ENCODE peak calls at places on chromosome 17, in ten cellular contexts. H, L, O, V, R, D, K, C, U and X are unnamed samples.

GRCh38 chr17:66387391-66387981 is 85.1 kb downstream of the PRKCA start:
- DNase-seq in H (no peak), L (peak; percentile 61), O (no peak), V (no peak), R (no peak), D (no peak), K (no peak), C (no peak), U (no peak), X (no peak)

GRCh38 chr17:16915752-16916556 is 56.0 kb downstream of the TNFRSF13B start:
- DNase-seq in H (peak; percentile 86), L (peak; percentile 70), O (peak; percentile 68), V (peak; percentile 29), R (peak; percentile 79), D (no peak), K (no peak), C (peak; percentile 80), U (peak; percentile 32), X (no peak)

GRCh38 chr17:63911657-63912100 is 621 bp upstream of the CSHL1 start:
- DNase-seq in H (peak; percentile 89), L (peak; percentile 59), O (peak; percentile 41), V (peak; percentile 5), R (peak; percentile 52), D (no peak), K (no peak), C (peak; percentile 41), U (peak; percentile 24), X (no peak)

GRCh38 chr17:76353004-76353598 is 615 bp downstream of the PRPSAP1 start:
- DNase-seq in H (peak; percentile 93), L (peak; percentile 63), O (peak; percentile 33), V (no peak), R (peak; percentile 61), D (no peak), K (no peak), C (peak; percentile 11), U (no peak), X (no peak)

GRCh38 chr17:1462164-1463112 is 6.4 kb upstream of the CRK start:
- DNase-seq in H (no peak), L (no peak), O (no peak), V (peak; percentile 60), R (no peak), D (no peak), K (no peak), C (no peak), U (no peak), X (no peak)

GRCh38 chr17:56870163-56870651 is 36.3 kb downstream of the DGKE start:
- DNase-seq in H (no peak), L (no peak), O (no peak), V (no peak), R (no peak), D (no peak), K (no peak), C (no peak), U (no peak), X (no peak)

GRCh38 chr17:74045608-74046007 is 157.9 kb upstream of the RPL38 start:
- DNase-seq in H (no peak), L (peak; percentile 16), O (no peak), V (no peak), R (no peak), D (no peak), K (no peak), C (peak; percentile 77), U (no peak), X (no peak)

GRCh38 chr17:68701046-68701445 is 99.9 kb upstream of the FAM20A start:
- DNase-seq in H (no peak), L (no peak), O (no peak), V (peak; percentile 61), R (peak; percentile 32), D (no peak), K (no peak), C (peak; percentile 97), U (no peak), X (no peak)

GRCh38 chr17:80264048-80264792 is 3.6 kb downstream of the RNF213 start:
- DNase-seq in H (peak; percentile 36), L (no peak), O (no peak), V (no peak), R (no peak), D (no peak), K (no peak), C (no peak), U (no peak), X (no peak)

GRCh38 chr17:80263253-80264047 is 2.8 kb downstream of the RNF213 start:
- DNase-seq in H (peak; percentile 70), L (no peak), O (peak; percentile 95), V (no peak), R (peak; percentile 96), D (peak; percentile 72), K (peak; percentile 82), C (peak; percentile 51), U (peak; percentile 91), X (peak; percentile 42)

GRCh38 chr17:80262775-80263244 is 2.2 kb downstream of the RNF213 start:
- DNase-seq in H (peak; percentile 40), L (no peak), O (no peak), V (no peak), R (peak; percentile 12), D (no peak), K (no peak), C (no peak), U (no peak), X (no peak)

GRCh38 chr17:80265205-80266068 is 4.8 kb downstream of the RNF213 start:
- DNase-seq in H (no peak), L (no peak), O (no peak), V (peak; percentile 50), R (no peak), D (no peak), K (no peak), C (no peak), U (no peak), X (no peak)

DNA sequence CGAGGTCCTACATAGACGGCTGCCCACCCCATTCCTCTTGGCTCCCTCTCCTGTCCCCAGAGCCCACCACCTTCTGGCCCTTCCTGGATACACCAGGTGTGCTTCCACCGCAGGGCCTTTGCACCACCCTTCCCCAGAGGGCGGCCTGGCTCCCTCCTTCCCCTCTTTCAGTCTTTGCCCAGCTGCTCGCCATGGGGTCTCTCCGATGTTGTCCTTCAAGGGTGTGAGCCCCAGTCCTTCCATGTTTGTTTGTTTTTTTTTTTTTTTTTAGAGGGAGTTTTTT is 4.1 kb downstream of the RNF213 start:
- DNase-seq in H (no peak), L (no peak), O (no peak), V (no peak), R (no peak), D (no peak), K (no peak), C (no peak), U (no peak), X (no peak)
- H3K4me3 ChIP-seq in H (no peak overlapping the region), L (no peak overlapping the region), O (peak overlapping the region; percentile 48), V (no peak overlapping the region), R (no peak overlapping the region), D (no peak overlapping the region), K (no peak overlapping the region), C (no peak overlapping the region), U (no peak overlapping the region), X (no peak overlapping the region)

GRCh38 chr17:40309938-40310510 is 1.0 kb downstream of the RARA start:
- DNase-seq in H (peak; percentile 45), L (no peak), O (peak; percentile 53), V (no peak), R (no peak), D (no peak), K (no peak), C (no peak), U (no peak), X (no peak)

GRCh38 chr17:40312893-40313659 is 4.1 kb downstream of the RARA start:
- DNase-seq in H (peak; percentile 28), L (no peak), O (no peak), V (no peak), R (no peak), D (no peak), K (no peak), C (no peak), U (no peak), X (no peak)

GRCh38 chr17:40312131-40312731 is 3.3 kb downstream of the RARA start:
- DNase-seq in H (peak; percentile 44), L (no peak), O (no peak), V (no peak), R (no peak), D (no peak), K (no peak), C (no peak), U (no peak), X (no peak)

GRCh38 chr17:40310882-40311391 is 2.0 kb downstream of the RARA start:
- DNase-seq in H (peak; percentile 26), L (peak; percentile 62), O (no peak), V (no peak), R (no peak), D (no peak), K (no peak), C (no peak), U (no peak), X (no peak)

DNA sequence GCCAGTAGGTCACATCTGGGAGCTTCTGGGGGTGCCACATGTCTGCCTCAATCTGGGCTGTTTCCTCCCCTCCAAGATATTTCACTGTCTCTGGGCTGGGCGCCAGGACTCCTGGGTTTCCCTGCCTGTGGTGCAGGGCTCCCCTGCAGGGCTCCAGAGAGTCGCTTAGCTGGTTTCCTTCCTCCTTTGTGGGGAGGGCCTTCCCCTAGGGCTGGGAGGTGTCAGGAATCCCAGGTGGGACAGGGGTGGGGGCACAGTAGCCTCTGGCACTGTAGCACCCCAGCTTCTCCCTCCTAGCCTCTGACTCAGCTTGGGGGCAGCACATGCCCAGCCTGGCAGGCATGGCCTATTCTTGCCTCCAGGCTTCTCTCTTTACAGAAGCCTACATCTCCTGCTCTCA is 2.6 kb downstream of the RARA start:
- DNase-seq in H (no peak), L (no peak), O (peak; percentile 65), V (no peak), R (peak; percentile 70), D (no peak), K (no peak), C (no peak), U (no peak), X (no peak)
- H3K4me3 ChIP-seq in H (no peak overlapping the region), L (no peak overlapping the region), O (no peak overlapping the region), V (no peak overlapping the region), R (no peak overlapping the region), D (no peak overlapping the region), K (no peak overlapping the region), C (no peak overlapping the region), U (no peak overlapping the region), X (no peak overlapping the region)

GRCh38 chr17:77377836-77378235 is 237.1 kb downstream of the SEC14L1 start:
- DNase-seq in H (no peak), L (no peak), O (no peak), V (no peak), R (no peak), D (no peak), K (no peak), C (no peak), U (no peak), X (no peak)
- H3K4me3 ChIP-seq in H (no peak overlapping the region), L (no peak overlapping the region), O (no peak overlapping the region), V (peak overlapping the region; percentile 66), R (no peak overlapping the region), D (no peak overlapping the region), K (no peak overlapping the region), C (no peak overlapping the region), U (no peak overlapping the region), X (no peak overlapping the region)

GRCh38 chr17:41523225-41523593 is 4.5 kb upstream of the KRT15 start:
- DNase-seq in H (no peak), L (no peak), O (no peak), V (no peak), R (no peak), D (no peak), K (no peak), C (no peak), U (no peak), X (no peak)

GRCh38 chr17:41522301-41523224 is 3.9 kb upstream of the KRT15 start:
- DNase-seq in H (peak; percentile 69), L (no peak), O (peak; percentile 56), V (no peak), R (no peak), D (no peak), K (no peak), C (no peak), U (no peak), X (no peak)

GRCh38 chr17:41521574-41522261 is 3.0 kb upstream of the KRT15 start:
- DNase-seq in H (peak; percentile 83), L (no peak), O (peak; percentile 87), V (peak; percentile 92), R (peak; percentile 87), D (no peak), K (peak; percentile 80), C (peak; percentile 88), U (peak; percentile 87), X (peak; percentile 44)

GRCh38 chr17:41523787-41524186 is 4.3 kb downstream of the KRT19 start:
- DNase-seq in H (no peak), L (no peak), O (no peak), V (no peak), R (no peak), D (no peak), K (no peak), C (no peak), U (no peak), X (no peak)

DNA sequence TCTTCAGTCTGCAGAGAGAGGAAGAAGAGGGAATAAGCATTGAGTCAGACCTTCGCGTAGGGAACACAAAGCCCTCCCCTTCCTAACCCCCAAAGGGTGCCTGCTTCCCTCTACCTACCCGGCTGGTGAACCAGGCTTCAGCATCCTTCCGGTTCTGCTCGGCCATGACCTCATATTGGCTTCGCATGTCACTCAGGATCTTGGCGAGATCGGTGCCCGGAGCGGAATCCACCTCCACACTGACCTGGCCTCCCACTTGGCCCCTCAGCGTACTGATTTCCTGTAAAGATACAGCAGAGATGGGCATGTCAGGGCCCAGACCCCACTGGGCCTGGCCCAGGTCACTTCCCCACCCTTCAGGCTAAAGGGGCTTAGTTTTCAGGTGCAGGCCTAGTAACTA is 3.8 kb downstream of the KRT19 start:
- DNase-seq in H (no peak), L (no peak), O (no peak), V (no peak), R (no peak), D (no peak), K (no peak), C (no peak), U (no peak), X (no peak)
- H3K4me3 ChIP-seq in H (no peak overlapping the region), L (no peak overlapping the region), O (no peak overlapping the region), V (no peak overlapping the region), R (no peak overlapping the region), D (no peak overlapping the region), K (no peak overlapping the region), C (no peak overlapping the region), U (no peak overlapping the region), X (no peak overlapping the region)